ENCODE peak calls at places on chromosomes 7 and 10, in nine cellular contexts. V is substantia nigra; L is left lung; U is ovary; X is CD8-positive, alpha-beta T cell; N is heart right ventricle; O is hepatocyte; Q is AG04450; P is brain microvascular endothelial cell. K is an unnamed sample.

GRCh38 chr10:22657566-22658190 is 56.7 kb downstream of the PIP4K2A start:
- DNase-seq in O (no peak), V (no peak), U (no peak), Q (no peak), P (peak), L (no peak), N (no peak), X (no peak), K (peak)

GRCh38 chr10:95435548-95436279 is 125.5 kb downstream of the SORBS1 start:
- DNase-seq in L (no peak), Q (no peak), P (no peak), V (no peak), U (no peak), O (no peak), X (no peak), N (no peak), K (no peak)

GRCh38 chr10:3814832-3815209 is 29.8 kb upstream of the KLF6 start:
- DNase-seq in V (no peak), O (no peak), L (no peak), N (no peak), U (no peak), Q (no peak), P (no peak), X (no peak), K (no peak)

GRCh38 chr7:333399-333776 is 43.4 kb downstream of the FOXL3 start:
- DNase-seq in X (no peak), V (no peak), N (peak), U (no peak), P (peak), Q (no peak), O (peak), L (peak), K (peak)

GRCh38 chr10:46272863-46273415 is 13.9 kb upstream of the ANTXRL start:
- DNase-seq in U (peak), L (no peak), X (no peak), O (no peak), N (no peak), Q (no peak), P (no peak), V (no peak), K (no peak)

GRCh38 chr7:17939111-17939669 is 1.1 kb downstream of the SNX13 start:
- DNase-seq in P (peak), L (no peak), O (peak), U (no peak), V (no peak), Q (no peak), N (no peak), X (no peak), K (peak)

GRCh38 chr10:53765311-53765710 is 992.7 kb upstream of the MBL2 start:
- DNase-seq in N (no peak), Q (no peak), V (no peak), X (no peak), U (no peak), O (no peak), L (no peak), P (no peak), K (no peak)

GRCh38 chr7:39184387-39184786 is 206.7 kb downstream of the POU6F2 start:
- DNase-seq in U (no peak), N (no peak), O (peak), X (no peak), L (no peak), P (no peak), Q (no peak), V (no peak), K (peak)

GRCh38 chr7:78090616-78091015 is 292.0 kb downstream of the PHTF2 start:
- DNase-seq in L (no peak), P (no peak), U (no peak), X (no peak), Q (no peak), V (no peak), O (no peak), N (no peak), K (no peak)

GRCh38 chr10:95820363-95820762 is 64.4 kb downstream of the ENTPD1 start:
- DNase-seq in V (no peak), X (no peak), P (no peak), O (no peak), N (no peak), Q (no peak), L (no peak), U (no peak), K (no peak)

GRCh38 chr10:130901311-130902165 is 410.0 kb downstream of the TCERG1L start:
- DNase-seq in P (no peak), U (no peak), O (no peak), L (no peak), Q (no peak), N (no peak), V (no peak), X (no peak), K (no peak)

GRCh38 chr7:50607524-50608125 is 42.4 kb upstream of the DDC start:
- DNase-seq in X (no peak), L (no peak), P (no peak), V (no peak), U (no peak), N (no peak), Q (no peak), O (no peak), K (no peak)

GRCh38 chr10:73781879-73782748 is at the start of gene CHCHD1:
- DNase-seq in Q (peak), V (peak), U (peak), P (peak), L (peak), X (peak), O (peak), N (peak), K (peak)

GRCh38 chr10:36779238-36779846 is 346.1 kb upstream of the ANKRD30A start:
- DNase-seq in X (no peak), Q (peak), P (peak), V (no peak), U (peak), O (peak), N (peak), L (no peak), K (peak)

GRCh38 chr7:155374276-155375252 is 76.9 kb downstream of the INSIG1 start:
- DNase-seq in L (no peak), V (no peak), N (no peak), X (no peak), P (no peak), Q (no peak), U (no peak), O (no peak), K (no peak)

GRCh38 chr10:123890761-123891146 is 853 bp downstream of the CPXM2 start:
- DNase-seq in X (no peak), Q (no peak), O (no peak), V (no peak), L (no peak), P (no peak), N (no peak), U (no peak), K (no peak)
- H3K27ac ChIP-seq in X (no peak), Q (no peak), O (no peak), V (no peak), L (no peak), P (no peak), N (peak), U (peak), K (no peak)

GRCh38 chr7:124919841-124920240 is 9.8 kb downstream of the POT1 start:
- DNase-seq in N (no peak), L (no peak), O (no peak), U (no peak), V (no peak), Q (no peak), X (no peak), P (no peak), K (no peak)
- H3K27ac ChIP-seq in N (no peak), L (no peak), O (no peak), U (no peak), V (no peak), Q (no peak), X (no peak), P (no peak), K (no peak)

GRCh38 chr10:103281753-103282152 is 4.8 kb downstream of the INA start:
- DNase-seq in X (no peak), L (no peak), Q (no peak), V (no peak), U (no peak), O (peak), P (no peak), N (no peak), K (peak)
- H3K27ac ChIP-seq in X (no peak), L (no peak), Q (no peak), V (no peak), U (no peak), O (no peak), P (no peak), N (no peak), K (no peak)

GRCh38 chr7:139681463-139681755 is 96.4 kb downstream of the HIPK2 start:
- DNase-seq in V (no peak), Q (no peak), P (no peak), L (no peak), N (no peak), O (no peak), X (no peak), U (no peak), K (no peak)

GRCh38 chr7:139683137-139683871 is 94.5 kb downstream of the HIPK2 start:
- DNase-seq in L (no peak), U (no peak), P (peak), V (no peak), Q (no peak), O (no peak), X (no peak), N (no peak), K (no peak)

GRCh38 chr7:139680676-139681462 is 96.9 kb downstream of the HIPK2 start:
- DNase-seq in V (no peak), O (peak), U (no peak), Q (peak), P (peak), N (peak), L (peak), X (peak), K (peak)

GRCh38 chr7:139681812-139682135 is 96.0 kb downstream of the HIPK2 start:
- DNase-seq in O (no peak), X (no peak), P (no peak), L (no peak), U (no peak), Q (no peak), N (no peak), V (no peak), K (no peak)

GRCh38 chr7:139682136-139683013 is 95.4 kb downstream of the HIPK2 start:
- DNase-seq in U (no peak), L (no peak), V (no peak), O (no peak), N (no peak), Q (no peak), X (no peak), P (peak), K (peak)
- H3K27ac ChIP-seq in U (no peak), L (peak), V (peak), O (peak), N (peak), Q (peak), X (no peak), P (peak), K (peak)

GRCh38 chr7:48274662-48275061 is 103.4 kb downstream of the ABCA13 start:
- DNase-seq in P (peak), X (no peak), V (no peak), N (no peak), L (no peak), U (no peak), Q (no peak), O (no peak), K (no peak)
- H3K27ac ChIP-seq in P (peak), X (no peak), V (no peak), N (no peak), L (no peak), U (no peak), Q (no peak), O (no peak), K (no peak)

DNA sequence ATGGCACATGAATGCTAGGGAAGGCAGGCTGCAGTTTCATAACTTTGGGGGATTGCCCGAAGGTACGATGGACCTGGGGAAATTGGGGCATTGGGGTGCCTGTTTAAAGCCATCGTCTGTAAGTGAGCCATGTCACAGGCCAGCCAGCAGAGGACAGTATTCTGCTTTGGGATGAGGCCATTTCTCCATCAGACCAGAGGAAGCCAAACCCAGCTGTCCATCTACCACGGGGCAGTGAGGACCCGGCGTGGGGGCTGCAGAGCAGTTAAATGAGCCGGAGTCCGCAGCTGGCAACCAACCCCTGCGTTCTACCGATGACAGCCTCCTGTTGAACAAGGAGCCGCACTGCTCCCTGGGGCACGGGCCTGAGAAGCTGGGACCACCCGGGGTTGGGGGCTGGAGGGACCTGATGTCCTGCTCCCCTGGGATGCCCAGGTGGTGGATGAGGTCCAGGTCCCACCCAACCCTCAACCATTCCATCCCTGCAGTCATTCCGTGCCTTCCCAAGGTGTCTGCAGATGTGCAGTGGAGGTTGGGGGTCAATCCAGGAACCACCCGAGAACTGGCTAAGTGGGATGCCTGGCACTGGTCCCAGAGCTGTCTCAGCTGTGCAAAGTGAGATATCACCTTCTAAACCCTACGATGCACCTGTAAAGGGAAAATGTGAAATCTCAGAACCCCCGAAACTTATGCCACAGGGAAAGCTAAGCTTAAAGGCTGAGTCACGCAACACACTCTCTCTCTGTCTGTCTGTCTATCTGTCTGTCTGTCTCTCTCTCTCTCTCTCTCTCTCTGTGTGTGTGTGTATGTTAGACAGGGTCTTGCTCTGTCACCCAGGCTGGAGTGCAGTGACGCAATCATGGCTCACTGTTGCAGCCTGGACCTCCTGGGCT is 12.1 kb upstream of the RHBDD2 start:
- DNase-seq in N (peak), L (peak), Q (no peak), V (peak), U (peak), X (peak), O (peak), P (peak), K (peak)
- H3K27ac ChIP-seq in N (no peak), L (no peak), Q (no peak), V (no peak), U (no peak), X (no peak), O (no peak), P (no peak), K (no peak)

DNA sequence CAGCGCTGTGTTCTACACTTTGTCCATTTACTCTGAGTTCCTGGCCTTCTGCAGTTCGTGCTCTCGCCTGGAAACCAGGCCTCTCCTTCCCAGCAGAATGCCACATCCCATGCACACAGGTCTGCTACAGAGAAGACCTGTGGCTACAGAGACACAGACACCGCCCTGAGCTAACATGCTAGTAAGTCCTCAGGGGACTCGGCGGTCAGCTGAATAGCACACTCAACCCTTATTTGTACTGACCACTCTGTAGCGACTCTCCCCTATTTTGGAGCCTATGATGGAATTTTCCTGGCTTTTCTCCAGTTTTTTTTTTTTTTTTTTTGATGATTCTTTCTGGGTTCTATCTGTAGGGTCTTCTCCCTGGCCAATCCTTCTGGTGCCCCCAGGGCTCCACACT is 12.8 kb downstream of the CREB3L2 start:
- DNase-seq in V (no peak), N (peak), Q (no peak), L (no peak), P (no peak), X (no peak), U (no peak), O (no peak), K (no peak)
- H3K27ac ChIP-seq in V (no peak), N (peak), Q (no peak), L (peak), P (peak), X (no peak), U (no peak), O (peak), K (no peak)

DNA sequence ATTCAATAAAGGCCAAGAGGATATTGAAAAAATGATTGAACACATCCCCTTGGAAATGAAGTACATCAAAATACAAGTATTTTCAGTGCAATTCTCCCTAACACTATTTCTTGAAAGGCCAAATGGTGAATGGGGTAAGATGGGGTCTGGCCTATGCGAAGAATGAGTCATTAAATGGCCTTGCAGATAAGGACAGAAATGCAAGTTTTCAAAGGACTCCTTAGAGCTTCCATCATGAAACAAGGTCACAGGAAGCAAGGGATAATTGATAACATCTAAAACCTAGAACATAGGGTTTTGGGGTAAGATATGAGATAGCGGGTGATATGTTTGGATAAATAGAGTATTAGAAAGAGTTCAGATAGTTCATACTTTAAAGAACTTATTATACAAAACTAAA is 109.3 kb upstream of the ABCB5 start:
- DNase-seq in X (no peak), P (no peak), U (no peak), O (no peak), N (no peak), Q (no peak), V (no peak), L (no peak), K (no peak)
- H3K27ac ChIP-seq in X (no peak), P (no peak), U (no peak), O (no peak), N (no peak), Q (no peak), V (no peak), L (no peak), K (no peak)

GRCh38 chr7:34991938-34992840 is 45.1 kb downstream of the DPY19L1 start:
- DNase-seq in U (no peak), Q (no peak), N (no peak), O (no peak), X (peak), V (no peak), P (peak), L (no peak), K (no peak)

DNA sequence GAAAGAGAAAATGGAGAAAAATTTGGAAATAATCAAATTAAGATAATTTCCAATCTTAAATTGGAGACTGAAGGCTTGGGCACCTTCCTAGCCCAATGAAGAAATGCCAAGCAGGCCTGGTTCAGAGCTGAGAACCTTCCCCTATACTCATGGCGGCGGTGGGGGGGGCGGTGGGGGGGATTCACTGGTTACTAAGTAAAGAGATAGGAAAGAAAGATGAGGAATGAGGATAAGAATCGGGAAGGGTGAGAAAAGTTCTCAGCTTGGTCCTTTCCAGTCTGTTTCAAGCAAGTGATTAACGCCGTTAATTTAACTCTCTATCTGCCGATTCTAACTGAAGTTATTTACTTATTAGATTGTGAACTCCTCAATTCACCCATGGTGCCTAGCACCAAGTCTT is 41.5 kb downstream of the DPY19L1 start:
- DNase-seq in V (no peak), Q (no peak), X (no peak), O (no peak), U (no peak), N (no peak), L (no peak), P (no peak), K (no peak)
- H3K27ac ChIP-seq in V (no peak), Q (no peak), X (no peak), O (no peak), U (no peak), N (no peak), L (no peak), P (no peak), K (no peak)

DNA sequence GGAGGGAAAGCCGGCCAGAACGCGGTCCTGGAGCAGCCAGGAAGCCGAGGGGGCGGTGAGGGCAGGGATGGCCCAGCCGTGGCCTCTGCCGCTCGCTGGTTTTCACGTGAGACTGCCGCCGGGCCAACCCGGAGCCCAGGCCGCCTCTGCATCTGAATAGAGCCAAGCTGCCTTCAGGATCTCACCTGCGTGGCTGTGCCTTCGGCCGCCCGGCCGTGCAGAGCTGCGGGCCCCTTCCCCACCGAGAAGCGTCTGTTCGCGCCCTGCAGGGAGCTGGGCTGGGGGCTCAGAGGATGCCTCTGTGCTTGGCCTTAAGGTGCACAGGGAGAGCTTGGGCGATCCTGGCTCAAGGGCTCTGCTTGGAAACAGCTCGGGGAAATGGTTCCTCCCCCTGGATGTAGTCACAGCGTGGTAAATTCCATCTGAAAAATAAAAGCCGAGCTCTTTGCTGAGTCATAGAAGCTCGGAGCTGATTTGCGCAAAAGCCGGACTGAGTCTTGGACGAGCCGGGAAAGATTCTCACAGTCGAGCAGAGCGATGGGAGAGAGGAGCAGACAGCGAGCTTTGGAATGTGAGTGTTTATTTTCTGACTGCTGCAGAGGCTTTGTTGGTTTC is at the start of gene JAKMIP3:
- DNase-seq in O (peak), N (peak), X (no peak), V (no peak), P (peak), Q (peak), L (peak), U (peak), K (peak)
- H3K27ac ChIP-seq in O (peak), N (peak), X (no peak), V (peak), P (peak), Q (peak), L (peak), U (peak), K (no peak)